ENCODE peak calls at places on chromosomes 13 and 19, in eight cellular contexts. H is H1, W is K562, R is SK-N-SH, I is HepG2, P is HCT116, L is GM12878, B is endothelial cell of umbilical vein. Q is an unnamed sample.

GRCh38 chr19:8445488-8446001 is 770 bp downstream of the HNRNPM start:
- DNase-seq in H (no peak), W (peak), R (peak), I (no peak), P (no peak), L (no peak), B (peak), Q (no peak)

GRCh38 chr13:36298535-36299068 is 988 bp upstream of the CCDC169 start:
- DNase-seq in H (peak), W (peak), R (no peak), I (no peak), P (no peak), L (no peak), B (peak), Q (no peak)

GRCh38 chr19:13053761-13054604 is 48.7 kb downstream of the LYL1 start:
- DNase-seq in H (no peak), W (no peak), R (peak), I (peak), P (peak), L (no peak), B (peak), Q (no peak)

GRCh38 chr19:20928371-20928770 is 5.3 kb downstream of the ZNF85 start:
- DNase-seq in H (no peak), W (no peak), R (no peak), I (no peak), P (no peak), L (no peak), B (no peak), Q (no peak)

GRCh38 chr13:76286178-76286577 is 600.0 kb downstream of the KCTD12 start:
- DNase-seq in H (no peak), W (no peak), R (no peak), I (no peak), P (no peak), L (no peak), B (no peak), Q (no peak)

GRCh38 chr19:591099-591958 is 1.6 kb downstream of the HCN2 start:
- DNase-seq in H (no peak), W (peak), R (no peak), I (no peak), P (no peak), L (no peak), B (no peak), Q (no peak)

GRCh38 chr13:34156841-34157365 is 339.0 kb downstream of the RFC3 start:
- DNase-seq in H (peak), W (peak), R (no peak), I (peak), P (peak), L (peak), B (peak), Q (no peak)

GRCh38 chr13:97130201-97130600 is 91.9 kb upstream of the MBNL2 start:
- DNase-seq in H (no peak), W (no peak), R (no peak), I (no peak), P (no peak), L (no peak), B (no peak), Q (no peak)

GRCh38 chr13:40982772-40983171 is 36.3 kb downstream of the ELF1 start:
- DNase-seq in H (no peak), W (peak), R (peak), I (no peak), P (no peak), L (peak), B (peak), Q (peak)

GRCh38 chr13:112588490-112589297 is 741 bp upstream of the TUBGCP3 start:
- DNase-seq in H (no peak), W (no peak), R (no peak), I (no peak), P (no peak), L (no peak), B (no peak), Q (no peak)

GRCh38 chr19:57302727-57303401 is 17.4 kb upstream of the ZNF543 start:
- DNase-seq in H (no peak), W (no peak), R (no peak), I (no peak), P (no peak), L (no peak), B (no peak), Q (no peak)

GRCh38 chr13:109741966-109742365 is 44.4 kb downstream of the IRS2 start:
- DNase-seq in H (no peak), W (no peak), R (no peak), I (no peak), P (no peak), L (no peak), B (no peak), Q (no peak)

GRCh38 chr19:11373166-11373884 is 1.1 kb upstream of the SWSAP1 start:
- DNase-seq in H (no peak), W (peak), R (peak), I (no peak), P (no peak), L (no peak), B (no peak), Q (no peak)

GRCh38 chr13:50156140-50156539 is 140.9 kb downstream of the KCNRG start:
- DNase-seq in H (no peak), W (no peak), R (no peak), I (peak), P (no peak), L (no peak), B (no peak), Q (no peak)

GRCh38 chr19:14616310-14616870 is 33.5 kb downstream of the CLEC17A start:
- DNase-seq in H (no peak), W (no peak), R (no peak), I (peak), P (no peak), L (no peak), B (no peak), Q (no peak)

GRCh38 chr13:97344250-97345175 is 89.5 kb upstream of the RAP2A start:
- DNase-seq in H (no peak), W (peak), R (peak), I (peak), P (peak), L (no peak), B (peak), Q (no peak)

GRCh38 chr19:43481701-43482100 is 16.3 kb upstream of the LYPD3 start:
- DNase-seq in H (no peak), W (no peak), R (no peak), I (no peak), P (no peak), L (no peak), B (no peak), Q (no peak)

GRCh38 chr13:72469932-72470331 is 257.5 kb downstream of the MZT1 start:
- DNase-seq in H (no peak), W (no peak), R (no peak), I (no peak), P (no peak), L (no peak), B (no peak), Q (no peak)

GRCh38 chr19:45187421-45188100 is 9.0 kb downstream of the BLOC1S3 start:
- DNase-seq in H (no peak), W (peak), R (peak), I (peak), P (no peak), L (no peak), B (no peak), Q (no peak)

GRCh38 chr13:48094404-48094780 is 512 bp downstream of the MED4 start:
- DNase-seq in H (no peak), W (peak), R (no peak), I (no peak), P (no peak), L (no peak), B (peak), Q (no peak)

GRCh38 chr13:49225358-49226042 is 5.4 kb downstream of the MLNR start:
- DNase-seq in H (no peak), W (no peak), R (no peak), I (peak), P (no peak), L (no peak), B (no peak), Q (no peak)

GRCh38 chr13:32527151-32527550 is 11.4 kb downstream of the N4BP2L2 start:
- DNase-seq in H (no peak), W (no peak), R (no peak), I (no peak), P (no peak), L (no peak), B (no peak), Q (no peak)

GRCh38 chr19:35389192-35389861 is 18.5 kb downstream of the GPR42 start:
- DNase-seq in H (no peak), W (peak), R (no peak), I (peak), P (no peak), L (no peak), B (no peak), Q (no peak)

GRCh38 chr19:51660975-51661600 is 14.5 kb upstream of the SIGLEC14 start:
- DNase-seq in H (no peak), W (peak), R (peak), I (peak), P (peak), L (no peak), B (peak), Q (no peak)

GRCh38 chr19:50500060-50500752 is 10.8 kb downstream of the JOSD2 start:
- DNase-seq in H (no peak), W (peak), R (peak), I (no peak), P (no peak), L (no peak), B (no peak), Q (no peak)

GRCh38 chr19:45564131-45564780 is 20.3 kb downstream of the OPA3 start:
- DNase-seq in H (peak), W (no peak), R (no peak), I (no peak), P (no peak), L (no peak), B (no peak), Q (no peak)

GRCh38 chr13:110978390-110978789 is 63.5 kb upstream of the ANKRD10 start:
- DNase-seq in H (no peak), W (no peak), R (no peak), I (no peak), P (no peak), L (no peak), B (no peak), Q (no peak)

GRCh38 chr13:76884167-76884566 is 2.0 kb downstream of the KCTD12 start:
- DNase-seq in H (peak), W (no peak), R (no peak), I (no peak), P (no peak), L (no peak), B (peak), Q (no peak)

GRCh38 chr13:40074338-40074737 is 418.9 kb downstream of the COG6 start:
- DNase-seq in H (no peak), W (no peak), R (no peak), I (no peak), P (no peak), L (no peak), B (no peak), Q (no peak)

GRCh38 chr19:11881151-11881800 is 6.3 kb upstream of the ZNF69 start:
- DNase-seq in H (peak), W (peak), R (peak), I (peak), P (peak), L (peak), B (peak), Q (no peak)

GRCh38 chr19:46073268-46073922 is 32.6 kb upstream of the IGFL4 start:
- DNase-seq in H (no peak), W (no peak), R (no peak), I (no peak), P (no peak), L (no peak), B (no peak), Q (no peak)

GRCh38 chr13:98838776-98839175 is 86.3 kb upstream of the SLC15A1 start:
- DNase-seq in H (no peak), W (no peak), R (no peak), I (no peak), P (no peak), L (no peak), B (no peak), Q (no peak)

GRCh38 chr13:40388617-40389016 is 277.8 kb downstream of the FOXO1 start:
- DNase-seq in H (no peak), W (no peak), R (no peak), I (no peak), P (no peak), L (peak), B (no peak), Q (no peak)

GRCh38 chr19:47104678-47105077 is 8.9 kb downstream of the ZC3H4 start:
- DNase-seq in H (no peak), W (no peak), R (no peak), I (no peak), P (no peak), L (no peak), B (no peak), Q (no peak)

GRCh38 chr19:47107953-47108746 is 5.4 kb downstream of the ZC3H4 start:
- DNase-seq in H (no peak), W (no peak), R (no peak), I (no peak), P (no peak), L (no peak), B (peak), Q (no peak)

GRCh38 chr19:47105874-47106273 is 7.7 kb downstream of the ZC3H4 start:
- DNase-seq in H (no peak), W (peak), R (no peak), I (no peak), P (no peak), L (no peak), B (no peak), Q (no peak)

GRCh38 chr19:47107201-47107952 is 6.2 kb downstream of the ZC3H4 start:
- DNase-seq in H (no peak), W (peak), R (no peak), I (peak), P (no peak), L (no peak), B (peak), Q (no peak)

GRCh38 chr19:47106819-47107200 is 6.8 kb downstream of the ZC3H4 start:
- DNase-seq in H (no peak), W (peak), R (no peak), I (no peak), P (no peak), L (no peak), B (no peak), Q (no peak)
- H3K9ac ChIP-seq in H (no peak), W (peak), R (peak), I (peak), P (no peak), L (peak), B (no peak), Q (no peak)

GRCh38 chr19:5103061-5103701 is 134.3 kb downstream of the KDM4B start:
- DNase-seq in H (no peak), W (no peak), R (peak), I (no peak), P (no peak), L (no peak), B (peak), Q (peak)
- TF ChIP-seq POLR2AphosphoS5 in H (no peak), W (no peak), R (peak), I (no peak), P (no peak), L (no peak), B (no peak), Q (no peak)

DNA sequence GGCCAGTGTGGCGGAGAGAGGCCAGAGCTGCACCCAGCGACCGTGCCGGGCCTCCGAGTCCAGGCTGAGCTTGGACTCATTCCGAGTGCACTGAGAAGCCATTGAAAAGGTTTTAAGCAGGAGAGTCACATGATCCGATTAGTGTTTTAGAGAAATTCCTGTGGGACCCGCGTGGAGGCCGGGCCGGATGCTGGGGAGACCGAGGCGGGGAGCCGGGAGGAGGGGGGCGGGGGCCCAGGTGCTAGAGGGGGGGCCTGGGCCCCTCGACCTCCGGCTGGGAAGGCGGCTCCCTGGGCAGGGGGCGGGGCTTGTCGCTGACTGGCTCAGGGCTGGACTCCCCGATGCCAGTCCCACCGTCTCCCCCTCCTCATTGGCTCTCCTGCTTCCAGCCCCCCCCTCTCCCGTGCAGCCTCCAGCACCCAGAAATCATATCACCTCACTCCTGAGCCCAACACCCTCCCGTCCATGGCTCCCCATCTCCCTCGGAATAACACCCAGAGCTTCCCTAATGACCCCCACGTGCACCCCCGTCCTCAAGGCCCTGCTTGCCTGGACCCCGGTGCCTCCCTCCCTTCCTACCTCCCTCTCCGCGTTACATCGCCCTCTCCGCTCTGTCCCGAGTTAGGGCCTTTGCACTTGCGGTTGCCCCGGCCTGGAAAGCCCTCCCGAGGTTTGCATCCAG is 5.2 kb upstream of the ZNF579 start:
- DNase-seq in H (no peak), W (no peak), R (peak), I (peak), P (no peak), L (no peak), B (peak), Q (no peak)
- H3K4me3 ChIP-seq in H (peak), W (no peak), R (peak), I (peak), P (no peak), L (peak), B (no peak), Q (peak)

GRCh38 chr19:2527171-2527570 is 51.2 kb downstream of the GADD45B start:
- DNase-seq in H (no peak), W (no peak), R (no peak), I (no peak), P (no peak), L (no peak), B (no peak), Q (no peak)
- H3K9ac ChIP-seq in H (no peak), W (no peak), R (no peak), I (no peak), P (peak), L (no peak), B (no peak), Q (no peak)

DNA sequence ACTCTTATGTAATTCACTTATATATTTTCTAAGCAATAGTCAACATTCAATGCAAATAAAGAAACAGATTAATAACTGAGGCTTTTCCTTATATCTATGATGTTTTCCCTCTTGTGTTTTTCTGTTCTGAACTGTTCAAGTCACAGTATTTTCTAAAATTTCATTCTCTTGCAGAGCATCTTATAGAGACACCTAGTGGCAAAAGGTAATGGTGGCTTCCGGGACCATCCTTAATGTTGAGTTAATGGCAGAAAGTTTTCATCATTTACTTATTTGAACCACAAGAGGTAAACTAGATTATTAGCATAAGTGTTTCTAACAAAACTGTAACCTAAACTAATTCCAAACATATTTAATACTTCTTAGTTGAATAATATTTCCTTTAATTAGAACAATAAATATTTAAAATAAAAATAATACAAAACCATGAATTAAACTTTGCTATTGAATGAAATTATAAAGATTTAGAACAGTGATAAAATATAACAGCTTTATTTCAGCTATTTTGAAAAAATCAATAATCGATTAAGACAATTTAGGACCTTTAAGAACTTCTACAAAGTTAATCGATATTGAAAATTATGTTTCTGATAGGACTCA is 1.7 kb upstream of the SLITRK5 start:
- DNase-seq in H (no peak), W (peak), R (peak), I (peak), P (no peak), L (no peak), B (peak), Q (peak)
- TF ChIP-seq POLR2AphosphoS5 in H (no peak), W (no peak), R (no peak), I (no peak), P (no peak), L (no peak), B (no peak), Q (no peak)

GRCh38 chr13:43446126-43446525 is 340.6 kb downstream of the ENOX1 start:
- DNase-seq in H (no peak), W (no peak), R (no peak), I (no peak), P (no peak), L (no peak), B (no peak), Q (no peak)

GRCh38 chr13:43445651-43446050 is 341.1 kb downstream of the ENOX1 start:
- DNase-seq in H (no peak), W (no peak), R (no peak), I (no peak), P (no peak), L (no peak), B (no peak), Q (no peak)

GRCh38 chr13:43444085-43444484 is 342.7 kb downstream of the ENOX1 start:
- DNase-seq in H (no peak), W (no peak), R (no peak), I (no peak), P (no peak), L (no peak), B (no peak), Q (no peak)

DNA sequence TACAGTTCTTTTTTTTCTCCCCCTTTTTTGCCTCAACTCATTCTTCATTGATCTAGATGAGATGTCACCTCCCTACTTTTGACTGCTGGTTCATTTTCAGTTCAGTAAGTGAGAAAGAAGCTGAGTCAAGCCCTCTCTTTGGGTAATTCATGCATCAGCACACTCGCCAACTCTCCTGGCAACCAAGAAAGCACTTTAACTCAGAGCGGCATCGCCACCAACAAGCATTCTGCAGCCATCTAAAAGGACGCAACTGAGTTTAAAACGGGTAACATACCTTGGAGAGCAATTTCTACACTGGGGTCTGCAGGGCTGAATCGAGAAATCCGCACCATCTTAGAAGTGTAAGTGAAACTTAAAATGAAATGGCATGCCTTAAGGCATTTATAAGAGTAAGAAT is 338.2 kb downstream of the ENOX1 start:
- DNase-seq in H (no peak), W (no peak), R (no peak), I (no peak), P (no peak), L (no peak), B (no peak), Q (no peak)
- H3K4me3 ChIP-seq in H (no peak), W (no peak), R (no peak), I (no peak), P (no peak), L (no peak), B (no peak), Q (peak)

DNA sequence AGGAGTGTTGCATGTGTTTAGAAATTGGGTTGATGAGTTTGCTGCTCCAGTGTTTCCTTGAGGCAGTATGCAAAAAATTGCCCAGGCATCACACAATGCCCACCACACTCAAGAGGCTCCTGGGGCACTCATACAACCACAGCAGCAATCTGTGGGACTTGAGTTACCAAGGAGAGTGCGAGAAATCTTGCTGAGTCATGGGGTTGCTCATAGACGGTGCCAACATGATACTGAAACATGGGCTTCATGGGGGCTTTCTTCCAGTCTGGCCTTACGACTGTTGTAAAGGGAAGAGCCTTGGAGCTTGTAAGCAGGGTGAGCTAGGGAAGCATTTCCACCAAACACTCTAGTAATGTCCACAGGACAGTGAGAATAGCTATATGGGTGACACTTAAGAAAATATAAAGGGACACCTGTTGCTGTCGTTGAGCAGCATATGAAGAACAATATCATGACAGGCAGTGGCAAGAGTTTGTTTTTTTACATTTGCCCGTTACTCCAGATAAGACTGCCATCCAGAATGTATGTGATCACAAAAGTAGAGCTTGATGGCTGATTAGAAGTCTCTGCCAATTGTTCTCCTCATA is 1237.4 kb downstream of the UQCRFS1 start:
- DNase-seq in H (no peak), W (no peak), R (no peak), I (no peak), P (no peak), L (no peak), B (no peak), Q (no peak)
- H3K9ac ChIP-seq in H (no peak), W (no peak), R (no peak), I (no peak), P (no peak), L (no peak), B (no peak), Q (no peak)

GRCh38 chr13:46176756-46177155 is 5.2 kb downstream of the LCP1 start:
- DNase-seq in H (no peak), W (no peak), R (no peak), I (no peak), P (no peak), L (peak), B (no peak), Q (no peak)
- TF ChIP-seq POLR2AphosphoS5 in H (no peak), W (no peak), R (no peak), I (no peak), P (no peak), L (peak), B (no peak), Q (no peak)

Q was measured in SK-N-MC.